ENCODE peak calls at places on chromosomes 1 and 21, in nine cellular contexts. One of them, this sample, is unnamed.

GRCh38 chr21:43307677-43308070 is 119.3 kb downstream of the SIK1 start:
- DNase-seq in A549: no peak
- DNase-seq in sigmoid colon: peak; percentile 19
- DNase-seq in IMR-90: no peak
- DNase-seq in gastrocnemius medialis: no peak
- DNase-seq in heart left ventricle: peak; percentile 10
- DNase-seq in HCT116: no peak
- DNase-seq in uterus: no peak
- DNase-seq in breast epithelium: no peak
- DNase-seq in this sample: no peak

GRCh38 chr1:5680600-5680999 is 311.6 kb downstream of the NPHP4 start:
- DNase-seq in A549: no peak
- DNase-seq in sigmoid colon: no peak
- DNase-seq in IMR-90: no peak
- DNase-seq in gastrocnemius medialis: no peak
- DNase-seq in heart left ventricle: no peak
- DNase-seq in HCT116: no peak
- DNase-seq in uterus: no peak
- DNase-seq in breast epithelium: no peak
- DNase-seq in this sample: no peak

GRCh38 chr1:31054958-31055481 is 10.5 kb downstream of the PUM1 start:
- DNase-seq in A549: no peak
- DNase-seq in sigmoid colon: no peak
- DNase-seq in IMR-90: no peak
- DNase-seq in gastrocnemius medialis: no peak
- DNase-seq in heart left ventricle: no peak
- DNase-seq in HCT116: no peak
- DNase-seq in uterus: no peak
- DNase-seq in breast epithelium: no peak
- DNase-seq in this sample: no peak

GRCh38 chr1:37746806-37747205 is 18.1 kb downstream of the EPHA10 start:
- DNase-seq in A549: no peak
- DNase-seq in sigmoid colon: no peak
- DNase-seq in IMR-90: no peak
- DNase-seq in gastrocnemius medialis: no peak
- DNase-seq in heart left ventricle: no peak
- DNase-seq in HCT116: no peak
- DNase-seq in uterus: no peak
- DNase-seq in breast epithelium: no peak
- DNase-seq in this sample: no peak

GRCh38 chr1:196160066-196160795 is 448.0 kb downstream of the KCNT2 start:
- DNase-seq in A549: no peak
- DNase-seq in sigmoid colon: no peak
- DNase-seq in IMR-90: peak; percentile 82
- DNase-seq in gastrocnemius medialis: no peak
- DNase-seq in heart left ventricle: no peak
- DNase-seq in HCT116: no peak
- DNase-seq in uterus: no peak
- DNase-seq in breast epithelium: no peak
- DNase-seq in this sample: no peak

GRCh38 chr1:32115496-32115895 is 7.6 kb downstream of the KPNA6 start:
- DNase-seq in A549: no peak
- DNase-seq in sigmoid colon: no peak
- DNase-seq in IMR-90: peak; percentile 18
- DNase-seq in gastrocnemius medialis: no peak
- DNase-seq in heart left ventricle: no peak
- DNase-seq in HCT116: no peak
- DNase-seq in uterus: no peak
- DNase-seq in breast epithelium: no peak
- DNase-seq in this sample: no peak

GRCh38 chr1:151399890-151400235 is 490 bp downstream of the PSMB4 start:
- DNase-seq in A549: no peak
- DNase-seq in sigmoid colon: no peak
- DNase-seq in IMR-90: peak; percentile 19
- DNase-seq in gastrocnemius medialis: peak; percentile 23
- DNase-seq in heart left ventricle: peak; percentile 31
- DNase-seq in HCT116: no peak
- DNase-seq in uterus: peak; percentile 19
- DNase-seq in breast epithelium: no peak
- DNase-seq in this sample: no peak

GRCh38 chr1:168438626-168439025 is 105.2 kb downstream of the XCL2 start:
- DNase-seq in A549: no peak
- DNase-seq in sigmoid colon: no peak
- DNase-seq in IMR-90: no peak
- DNase-seq in gastrocnemius medialis: no peak
- DNase-seq in heart left ventricle: no peak
- DNase-seq in HCT116: no peak
- DNase-seq in uterus: no peak
- DNase-seq in breast epithelium: no peak
- DNase-seq in this sample: no peak

GRCh38 chr1:187655163-187655562 is 826.4 kb downstream of the PLA2G4A start:
- DNase-seq in A549: no peak
- DNase-seq in sigmoid colon: no peak
- DNase-seq in IMR-90: peak; percentile 58
- DNase-seq in gastrocnemius medialis: no peak
- DNase-seq in heart left ventricle: no peak
- DNase-seq in HCT116: no peak
- DNase-seq in uterus: no peak
- DNase-seq in breast epithelium: no peak
- DNase-seq in this sample: no peak

GRCh38 chr1:56803561-56804156 is 15.5 kb downstream of the FYB2 start:
- DNase-seq in A549: peak; percentile 26
- DNase-seq in sigmoid colon: no peak
- DNase-seq in IMR-90: peak; percentile 10
- DNase-seq in gastrocnemius medialis: no peak
- DNase-seq in heart left ventricle: no peak
- DNase-seq in HCT116: peak; percentile 46
- DNase-seq in uterus: no peak
- DNase-seq in breast epithelium: no peak
- DNase-seq in this sample: peak; percentile 75

GRCh38 chr21:43834146-43834905 is 30.7 kb upstream of the AGPAT3 start:
- DNase-seq in A549: no peak
- DNase-seq in sigmoid colon: no peak
- DNase-seq in IMR-90: no peak
- DNase-seq in gastrocnemius medialis: no peak
- DNase-seq in heart left ventricle: no peak
- DNase-seq in HCT116: no peak
- DNase-seq in uterus: no peak
- DNase-seq in breast epithelium: no peak
- DNase-seq in this sample: no peak

GRCh38 chr1:157678721-157679120 is 21.8 kb downstream of the FCRL3 start:
- DNase-seq in A549: no peak
- DNase-seq in sigmoid colon: no peak
- DNase-seq in IMR-90: no peak
- DNase-seq in gastrocnemius medialis: no peak
- DNase-seq in heart left ventricle: no peak
- DNase-seq in HCT116: no peak
- DNase-seq in uterus: no peak
- DNase-seq in breast epithelium: no peak
- DNase-seq in this sample: no peak

GRCh38 chr1:172286629-172287076 is 133.8 kb upstream of the C1orf105 start:
- DNase-seq in A549: no peak
- DNase-seq in sigmoid colon: peak; percentile 75
- DNase-seq in IMR-90: peak; percentile 86
- DNase-seq in gastrocnemius medialis: peak; percentile 51
- DNase-seq in heart left ventricle: no peak
- DNase-seq in HCT116: no peak
- DNase-seq in uterus: peak; percentile 49
- DNase-seq in breast epithelium: no peak
- DNase-seq in this sample: no peak

GRCh38 chr1:81922955-81923354 is 122.2 kb downstream of the ADGRL2 start:
- DNase-seq in A549: no peak
- DNase-seq in sigmoid colon: no peak
- DNase-seq in IMR-90: no peak
- DNase-seq in gastrocnemius medialis: no peak
- DNase-seq in heart left ventricle: no peak
- DNase-seq in HCT116: no peak
- DNase-seq in uterus: no peak
- DNase-seq in breast epithelium: no peak
- DNase-seq in this sample: no peak

GRCh38 chr1:236710328-236710892 is 24.1 kb downstream of the ACTN2 start:
- DNase-seq in A549: no peak
- DNase-seq in sigmoid colon: no peak
- DNase-seq in IMR-90: no peak
- DNase-seq in gastrocnemius medialis: no peak
- DNase-seq in heart left ventricle: no peak
- DNase-seq in HCT116: no peak
- DNase-seq in uterus: no peak
- DNase-seq in breast epithelium: no peak
- DNase-seq in this sample: no peak

GRCh38 chr1:11873954-11874562 is 15.3 kb upstream of the NPPB start:
- DNase-seq in A549: no peak
- DNase-seq in sigmoid colon: no peak
- DNase-seq in IMR-90: no peak
- DNase-seq in gastrocnemius medialis: peak; percentile 96
- DNase-seq in heart left ventricle: peak; percentile 95
- DNase-seq in HCT116: no peak
- DNase-seq in uterus: peak; percentile 30
- DNase-seq in breast epithelium: no peak
- DNase-seq in this sample: no peak

GRCh38 chr1:154190550-154190949 is 1.4 kb downstream of the TPM3 start:
- DNase-seq in A549: no peak
- DNase-seq in sigmoid colon: no peak
- DNase-seq in IMR-90: peak; percentile 50
- DNase-seq in gastrocnemius medialis: peak; percentile 83
- DNase-seq in heart left ventricle: no peak
- DNase-seq in HCT116: no peak
- DNase-seq in uterus: peak; percentile 68
- DNase-seq in breast epithelium: no peak
- DNase-seq in this sample: no peak

GRCh38 chr21:40829791-40830190 is 17.2 kb downstream of the DSCAM start:
- DNase-seq in A549: no peak
- DNase-seq in sigmoid colon: no peak
- DNase-seq in IMR-90: no peak
- DNase-seq in gastrocnemius medialis: no peak
- DNase-seq in heart left ventricle: no peak
- DNase-seq in HCT116: no peak
- DNase-seq in uterus: no peak
- DNase-seq in breast epithelium: no peak
- DNase-seq in this sample: no peak

GRCh38 chr1:212186427-212187207 is 98.6 kb upstream of the PPP2R5A start:
- DNase-seq in A549: no peak
- DNase-seq in sigmoid colon: no peak
- DNase-seq in IMR-90: no peak
- DNase-seq in gastrocnemius medialis: no peak
- DNase-seq in heart left ventricle: no peak
- DNase-seq in HCT116: no peak
- DNase-seq in uterus: no peak
- DNase-seq in breast epithelium: no peak
- DNase-seq in this sample: peak; percentile 27

GRCh38 chr21:37220981-37221664 is 46.0 kb downstream of the VPS26C start:
- DNase-seq in A549: peak; percentile 79
- DNase-seq in sigmoid colon: peak; percentile 97
- DNase-seq in IMR-90: peak; percentile 87
- DNase-seq in gastrocnemius medialis: peak; percentile 92
- DNase-seq in heart left ventricle: peak; percentile 97
- DNase-seq in HCT116: peak; percentile 42
- DNase-seq in uterus: peak; percentile 95
- DNase-seq in breast epithelium: peak; percentile 85
- DNase-seq in this sample: peak; percentile 94
- TF ChIP-seq CTCF in A549: peak; percentile 9
- TF ChIP-seq CTCF in sigmoid colon: no peak
- TF ChIP-seq CTCF in IMR-90: peak; percentile 45
- TF ChIP-seq CTCF in gastrocnemius medialis: peak; percentile 43
- TF ChIP-seq CTCF in heart left ventricle: peak; percentile 46
- TF ChIP-seq CTCF in HCT116: no peak
- TF ChIP-seq CTCF in uterus: peak; percentile 49
- TF ChIP-seq CTCF in breast epithelium: no peak
- TF ChIP-seq CTCF in this sample: peak; percentile 17

GRCh38 chr1:170067253-170067819 is 7.2 kb downstream of the KIFAP3 start:
- DNase-seq in A549: no peak
- DNase-seq in sigmoid colon: no peak
- DNase-seq in IMR-90: peak; percentile 7
- DNase-seq in gastrocnemius medialis: no peak
- DNase-seq in heart left ventricle: no peak
- DNase-seq in HCT116: no peak
- DNase-seq in uterus: no peak
- DNase-seq in breast epithelium: no peak
- DNase-seq in this sample: no peak
- H3K4me1 ChIP-seq in A549: no peaks in the 10 kb centered on the region
- H3K4me1 ChIP-seq in sigmoid colon: peaks cover 4% of the 10 kb centered on the region
- H3K4me1 ChIP-seq in IMR-90: peaks cover 2% of the 10 kb centered on the region
- H3K4me1 ChIP-seq in gastrocnemius medialis: no peaks in the 10 kb centered on the region
- H3K4me1 ChIP-seq in heart left ventricle: peaks cover 33% of the 10 kb centered on the region
- H3K4me1 ChIP-seq in HCT116: peaks cover 5% of the 10 kb centered on the region
- H3K4me1 ChIP-seq in uterus: peaks cover 10% of the 10 kb centered on the region
- H3K4me1 ChIP-seq in breast epithelium: no peaks in the 10 kb centered on the region
- H3K4me1 ChIP-seq in this sample: no peaks in the 10 kb centered on the region

GRCh38 chr1:92958203-92958970 is 2.9 kb downstream of the DIPK1A start:
- DNase-seq in A549: no peak
- DNase-seq in sigmoid colon: no peak
- DNase-seq in IMR-90: no peak
- DNase-seq in gastrocnemius medialis: no peak
- DNase-seq in heart left ventricle: no peak
- DNase-seq in HCT116: no peak
- DNase-seq in uterus: no peak
- DNase-seq in breast epithelium: no peak
- DNase-seq in this sample: no peak

GRCh38 chr1:92961896-92962752 is 862 bp upstream of the DIPK1A start:
- DNase-seq in A549: peak; percentile 17
- DNase-seq in sigmoid colon: peak; percentile 67
- DNase-seq in IMR-90: peak; percentile 38
- DNase-seq in gastrocnemius medialis: peak; percentile 34
- DNase-seq in heart left ventricle: peak; percentile 37
- DNase-seq in HCT116: peak; percentile 42
- DNase-seq in uterus: peak; percentile 60
- DNase-seq in breast epithelium: no peak
- DNase-seq in this sample: no peak

GRCh38 chr1:92957020-92957734 is 4.1 kb downstream of the DIPK1A start:
- DNase-seq in A549: no peak
- DNase-seq in sigmoid colon: no peak
- DNase-seq in IMR-90: no peak
- DNase-seq in gastrocnemius medialis: no peak
- DNase-seq in heart left ventricle: no peak
- DNase-seq in HCT116: no peak
- DNase-seq in uterus: no peak
- DNase-seq in breast epithelium: no peak
- DNase-seq in this sample: no peak

GRCh38 chr1:92961131-92961895 is at the start of gene DIPK1A:
- DNase-seq in A549: peak; percentile 51
- DNase-seq in sigmoid colon: peak; percentile 89
- DNase-seq in IMR-90: peak; percentile 70
- DNase-seq in gastrocnemius medialis: peak; percentile 67
- DNase-seq in heart left ventricle: peak; percentile 84
- DNase-seq in HCT116: peak; percentile 36
- DNase-seq in uterus: peak; percentile 81
- DNase-seq in breast epithelium: peak; percentile 66
- DNase-seq in this sample: peak; percentile 90

GRCh38 chr1:92960395-92961130 is 699 bp downstream of the DIPK1A start:
- DNase-seq in A549: peak; percentile 74
- DNase-seq in sigmoid colon: peak; percentile 82
- DNase-seq in IMR-90: peak; percentile 82
- DNase-seq in gastrocnemius medialis: peak; percentile 53
- DNase-seq in heart left ventricle: peak; percentile 62
- DNase-seq in HCT116: peak; percentile 70
- DNase-seq in uterus: peak; percentile 67
- DNase-seq in breast epithelium: no peak
- DNase-seq in this sample: peak; percentile 86
- TF ChIP-seq POLR2A in A549: no peak
- TF ChIP-seq POLR2A in sigmoid colon: no peak
- TF ChIP-seq POLR2A in IMR-90: no peak
- TF ChIP-seq POLR2A in gastrocnemius medialis: peak; percentile 21
- TF ChIP-seq POLR2A in heart left ventricle: no peak
- TF ChIP-seq POLR2A in HCT116: no peak
- TF ChIP-seq POLR2A in uterus: peak; percentile 28
- TF ChIP-seq POLR2A in breast epithelium: peak; percentile 18
- TF ChIP-seq POLR2A in this sample: peak; percentile 30

GRCh38 chr21:45618846-45619485 is 24.6 kb upstream of the PCBP3 start:
- DNase-seq in A549: no peak
- DNase-seq in sigmoid colon: no peak
- DNase-seq in IMR-90: no peak
- DNase-seq in gastrocnemius medialis: no peak
- DNase-seq in heart left ventricle: no peak
- DNase-seq in HCT116: no peak
- DNase-seq in uterus: no peak
- DNase-seq in breast epithelium: peak; percentile 24
- DNase-seq in this sample: peak; percentile 39
- TF ChIP-seq CTCF in A549: no peak
- TF ChIP-seq CTCF in sigmoid colon: no peak
- TF ChIP-seq CTCF in IMR-90: no peak
- TF ChIP-seq CTCF in gastrocnemius medialis: no peak
- TF ChIP-seq CTCF in heart left ventricle: no peak
- TF ChIP-seq CTCF in HCT116: no peak
- TF ChIP-seq CTCF in uterus: no peak
- TF ChIP-seq CTCF in breast epithelium: no peak
- TF ChIP-seq CTCF in this sample: no peak

This sample was measured in Peyer's patch.